ENCODE peak calls at places on chromosomes 2 and 18, in four cellular contexts. E, Z, V and L are unnamed samples.

GRCh38 chr2:134581877-134582546 is 136.8 kb downstream of the TMEM163 start:
- DNase-seq in Z (no peak), E (no peak), V (no peak), L (no peak)

GRCh38 chr2:149329068-149329467 is 1.3 kb upstream of the LYPD6 start:
- DNase-seq in E (peak), Z (peak), V (peak), L (no peak)

GRCh38 chr18:23249348-23249747 is 114.1 kb downstream of the CABLES1 start:
- DNase-seq in V (no peak), E (no peak), Z (no peak), L (no peak)

GRCh38 chr2:96325884-96326255 is 753 bp downstream of the ITPRIPL1 start:
- DNase-seq in V (no peak), Z (no peak), E (no peak), L (no peak)

GRCh38 chr18:1057367-1057766 is 152.7 kb downstream of the ADCYAP1 start:
- DNase-seq in E (no peak), Z (no peak), V (no peak), L (no peak)

GRCh38 chr18:43961713-43962112 is 684.4 kb upstream of the SYT4 start:
- DNase-seq in Z (no peak), E (no peak), V (no peak), L (no peak)

GRCh38 chr2:216683846-216684245 is 11.5 kb downstream of the IGFBP5 start:
- DNase-seq in Z (no peak), E (no peak), V (peak), L (no peak)

GRCh38 chr2:241768850-241769249 is 7.8 kb upstream of the GAL3ST2 start:
- DNase-seq in V (peak), E (no peak), Z (no peak), L (no peak)

GRCh38 chr2:38483773-38484501 is 106.9 kb upstream of the ATL2 start:
- DNase-seq in V (no peak), Z (no peak), E (no peak), L (no peak)

GRCh38 chr2:109135572-109136185 is 6.7 kb downstream of the SH3RF3 start:
- DNase-seq in V (no peak), Z (no peak), E (no peak), L (no peak)

GRCh38 chr18:50266248-50266704 is at the start of gene CFAP53:
- DNase-seq in E (peak), Z (peak), V (peak), L (no peak)

GRCh38 chr18:6959110-6959509 is 158.5 kb downstream of the LAMA1 start:
- DNase-seq in E (no peak), Z (no peak), V (no peak), L (no peak)

GRCh38 chr2:95074663-95075439 is 46.8 kb downstream of the MRPS5 start:
- DNase-seq in E (no peak), Z (no peak), V (no peak), L (no peak)